ENCODE peak calls at places on chromosomes 4 and X, in four cellular contexts. M is Right ventricle myocardium superior, X is gastroesophageal sphincter, C is T-helper 17 cell. O is an unnamed sample.
A peak's percentile ranks its signal among the peaks of the same experiment; 100 is the strongest.

GRCh38 chr4:112058433-112058832 is 86.8 kb upstream of the FAM241A start:
- ATAC-seq in C (no peak), M (no peak), X (no peak), O (no peak)

GRCh38 chr4:137226900-137227299 is 305.4 kb downstream of the PCDH18 start:
- ATAC-seq in X (no peak), M (no peak), C (no peak), O (peak; percentile 74)

GRCh38 chrX:10952619-10953018 is 158.5 kb upstream of the HCCS start:
- ATAC-seq in M (no peak), X (no peak), C (no peak), O (no peak)

GRCh38 chr4:142416711-142417275 is 429.3 kb downstream of the INPP4B start:
- ATAC-seq in M (peak; percentile 10), C (peak; percentile 91), X (no peak), O (no peak)

GRCh38 chr4:102387552-102388150 is 42.4 kb upstream of the SLC39A8 start:
- ATAC-seq in C (no peak), M (no peak), X (no peak), O (no peak)

GRCh38 chrX:119690921-119691716 is 1.8 kb downstream of the SEPTIN6 start:
- ATAC-seq in X (no peak), C (no peak), M (no peak), O (no peak)

GRCh38 chr4:80070880-80071620 is 2.0 kb downstream of the ANTXR2 start:
- ATAC-seq in X (no peak), M (no peak), C (no peak), O (no peak)

GRCh38 chrX:100829730-100830129 is 9.5 kb downstream of the CSTF2 start:
- ATAC-seq in C (peak; percentile 92), M (no peak), X (no peak), O (no peak)

GRCh38 chr4:151709587-151709986 is 51.2 kb downstream of the GATB start:
- ATAC-seq in C (no peak), M (no peak), X (no peak), O (no peak)

GRCh38 chr4:99323761-99324160 is 2.6 kb upstream of the ADH1B start:
- ATAC-seq in M (peak; percentile 89), C (no peak), X (peak; percentile 83), O (no peak)

GRCh38 chr4:85823295-85823694 is 348.3 kb downstream of the ARHGAP24 start:
- ATAC-seq in C (no peak), M (peak; percentile 39), X (no peak), O (no peak)

GRCh38 chrX:81316163-81316562 is 114.3 kb downstream of the SH3BGRL start:
- ATAC-seq in C (no peak), X (no peak), M (no peak), O (no peak)

GRCh38 chrX:8404443-8404842 is 60.2 kb upstream of the VCX3B start:
- ATAC-seq in X (peak; percentile 39), C (no peak), M (peak; percentile 43), O (no peak)

GRCh38 chr4:185817403-185817818 is 5.4 kb upstream of the SORBS2 start:
- ATAC-seq in X (peak; percentile 39), M (peak; percentile 78), C (no peak), O (no peak)

GRCh38 chrX:585115-585808 is 45.3 kb upstream of the SHOX start:
- ATAC-seq in X (no peak), M (no peak), C (no peak), O (no peak)

GRCh38 chrX:49995021-49995731 is 72.8 kb downstream of the CLCN5 start:
- ATAC-seq in C (no peak), M (no peak), X (no peak), O (peak; percentile 94)

GRCh38 chr4:119032921-119033685 is 102.5 kb upstream of the MYOZ2 start:
- ATAC-seq in M (peak; percentile 23), C (no peak), X (no peak), O (peak; percentile 19)

GRCh38 chrX:46381630-46382029 is 163.6 kb downstream of the ZNF674 start:
- ATAC-seq in C (no peak), M (no peak), X (no peak), O (peak; percentile 84)

GRCh38 chr4:161799687-161800086 is 364.1 kb downstream of the FSTL5 start:
- ATAC-seq in X (no peak), M (no peak), C (no peak), O (no peak)

GRCh38 chr4:109879636-109880314 is 31.9 kb downstream of the LRIT3 start:
- ATAC-seq in C (no peak), X (no peak), M (no peak), O (no peak)

GRCh38 chr4:91243132-91243531 is 1060.6 kb upstream of the GRID2 start:
- ATAC-seq in C (no peak), X (no peak), M (peak; percentile 99), O (peak; percentile 59)

GRCh38 chr4:95050980-95051688 is 293.4 kb downstream of the BMPR1B start:
- ATAC-seq in M (no peak), X (no peak), C (no peak), O (no peak)

GRCh38 chr4:25299476-25300203 is 12.9 kb upstream of the ZCCHC4 start:
- ATAC-seq in X (no peak), C (no peak), M (no peak), O (no peak)

GRCh38 chr4:153341575-153342090 is 2.9 kb upstream of the MND1 start:
- ATAC-seq in X (no peak), C (no peak), M (no peak), O (no peak)

GRCh38 chr4:24640433-24640832 is 56.1 kb upstream of the DHX15 start:
- ATAC-seq in C (no peak), X (no peak), M (no peak), O (no peak)

GRCh38 chr4:39053983-39054382 is 8.0 kb upstream of the KLHL5 start:
- ATAC-seq in C (no peak), M (no peak), X (no peak), O (no peak)